ENCODE peak calls at places on chromosomes 11 and 22, in eight cellular contexts. E, S, I, H, Q, T, V and R are unnamed samples.
A peak's percentile ranks its signal among the peaks of the same experiment; 100 is the strongest.

GRCh38 chr11:124150684-124151083 is 32.5 kb upstream of the OR10D3 start:
- DNase-seq in H (no peak), S (peak; percentile 83), T (no peak), I (no peak), V (no peak), E (no peak), Q (no peak), R (no peak)

GRCh38 chr11:29208117-29208516 is 808.7 kb downstream of the KCNA4 start:
- DNase-seq in H (no peak), T (no peak), Q (peak; percentile 27), S (no peak), V (no peak), E (no peak), I (no peak), R (no peak)

GRCh38 chr11:68008381-68009337 is 1.5 kb upstream of the ALDH3B1 start:
- DNase-seq in I (peak; percentile 68), Q (no peak), S (peak; percentile 59), T (no peak), V (no peak), E (no peak), H (no peak), R (peak; percentile 87)

GRCh38 chr11:133928628-133929059 is 28.1 kb downstream of the IGSF9B start:
- DNase-seq in E (no peak), T (no peak), H (no peak), I (no peak), Q (peak; percentile 9), V (peak; percentile 79), S (no peak), R (no peak)

GRCh38 chr11:122175316-122175715 is 59.3 kb upstream of the BLID start:
- DNase-seq in Q (no peak), H (no peak), E (no peak), V (no peak), S (no peak), I (no peak), T (no peak), R (no peak)

GRCh38 chr11:61955031-61955415 is 4.9 kb downstream of the BEST1 start:
- DNase-seq in V (peak; percentile 79), H (no peak), Q (peak; percentile 86), S (peak; percentile 90), E (no peak), T (no peak), I (no peak), R (no peak)

GRCh38 chr11:110355011-110355744 is 58.8 kb upstream of the RDX start:
- DNase-seq in S (no peak), E (no peak), V (no peak), Q (no peak), H (peak; percentile 53), I (peak; percentile 50), T (no peak), R (no peak)

GRCh38 chr11:65412271-65413076 is 10.1 kb upstream of the NEAT1 start:
- DNase-seq in T (no peak), H (no peak), S (no peak), Q (no peak), V (peak; percentile 64), I (peak; percentile 48), E (no peak), R (no peak)

GRCh38 chr22:20810645-20811044 is 36.7 kb downstream of the SERPIND1 start:
- DNase-seq in E (no peak), V (no peak), I (peak; percentile 18), Q (no peak), S (no peak), T (no peak), H (no peak), R (no peak)

GRCh38 chr11:133955945-133956421 is 785 bp downstream of the IGSF9B start:
- DNase-seq in S (no peak), I (no peak), E (no peak), V (peak; percentile 80), T (no peak), Q (no peak), H (no peak), R (no peak)

GRCh38 chr11:44978279-44978960 is 27.7 kb upstream of the TP53I11 start:
- DNase-seq in H (no peak), V (no peak), I (no peak), Q (no peak), E (no peak), S (no peak), T (no peak), R (no peak)

GRCh38 chr22:42621505-42622002 is 6.9 kb upstream of the POLDIP3 start:
- DNase-seq in H (no peak), I (no peak), S (no peak), Q (peak; percentile 79), V (no peak), E (peak; percentile 76), T (no peak), R (no peak)

GRCh38 chr11:31958086-31958735 is 132.7 kb upstream of the RCN1 start:
- DNase-seq in H (peak; percentile 21), I (peak; percentile 77), E (no peak), Q (peak; percentile 56), S (peak; percentile 5), V (peak; percentile 86), T (no peak), R (no peak)

GRCh38 chr11:71472941-71473792 is 20.2 kb downstream of the NADSYN1 start:
- DNase-seq in S (no peak), V (peak; percentile 75), T (no peak), Q (no peak), H (no peak), E (no peak), I (no peak), R (no peak)

GRCh38 chr22:44521326-44521725 is 23.3 kb upstream of the RTL6 start:
- DNase-seq in H (no peak), T (no peak), V (no peak), S (no peak), Q (no peak), I (peak; percentile 14), E (no peak), R (no peak)

GRCh38 chr11:25860677-25861445 is 471.1 kb upstream of the ANO3 start:
- DNase-seq in H (no peak), V (no peak), I (no peak), E (no peak), Q (peak; percentile 30), S (no peak), T (peak; percentile 13), R (no peak)